ENCODE peak calls at places on chromosomes 3 and 15, in nine cellular contexts. A is T-helper 1 cell; G is WERI-Rb-1; M is renal cortical epithelial cell; I is stimulated activated CD4-positive, alpha-beta T cell treated with anti-CD3 and anti-CD28 coated beads, TNF-alpha, amount 100 ng/mL, for 4 hours; P is LoVo; F is KG1; L is lower lobe of right lung; E is pulmonary artery endothelial cell. B is an unnamed sample.

GRCh38 chr15:40345225-40345866 is 4.6 kb upstream of the CCDC9B start:
- DNase-seq in L (peak), F (no peak), A (no peak), G (no peak), I (no peak), M (no peak), E (no peak), P (no peak), B (peak)

GRCh38 chr3:5073374-5074085 is 48.6 kb upstream of the ARL8B start:
- DNase-seq in F (no peak), A (no peak), E (no peak), L (no peak), M (no peak), I (no peak), P (no peak), G (no peak), B (no peak)

GRCh38 chr3:179166561-179167201 is 18.5 kb downstream of the PIK3CA start:
- DNase-seq in M (no peak), F (no peak), L (no peak), I (no peak), G (no peak), A (no peak), P (no peak), E (no peak), B (no peak)

GRCh38 chr3:133998691-133999241 is 31.0 kb downstream of the SLCO2A1 start:
- DNase-seq in M (no peak), L (no peak), E (no peak), P (no peak), F (no peak), G (no peak), I (no peak), A (no peak), B (no peak)

GRCh38 chr3:77707271-77707670 is 667.4 kb downstream of the ROBO2 start:
- DNase-seq in P (no peak), L (no peak), I (no peak), G (no peak), M (peak), A (no peak), F (no peak), E (no peak), B (no peak)

GRCh38 chr15:40754574-40754882 is 526 bp downstream of the RMDN3 start:
- DNase-seq in L (no peak), A (no peak), P (no peak), M (no peak), E (no peak), G (no peak), I (no peak), F (no peak), B (peak)

GRCh38 chr3:106819445-106819844 is 557.8 kb upstream of the CCDC54 start:
- DNase-seq in P (no peak), G (no peak), L (no peak), I (no peak), M (no peak), F (no peak), A (no peak), E (no peak), B (no peak)

GRCh38 chr3:108125550-108126071 is 34.8 kb upstream of the CD47 start:
- DNase-seq in M (no peak), G (no peak), E (peak), F (peak), A (peak), P (no peak), L (no peak), I (peak), B (peak)

B was measured in small intestine.